ENCODE peak calls at places on chromosomes 5 and 9, in five cellular contexts. Z, G, E, U and V are unnamed samples.

GRCh38 chr5:58094031-58094430 is 365.9 kb downstream of the PLK2 start:
- DNase-seq in Z (peak), G (no peak), E (no peak), U (no peak), V (peak)

GRCh38 chr5:143086851-143087637 is 316.4 kb downstream of the NR3C1 start:
- DNase-seq in Z (peak), G (no peak), E (no peak), U (no peak), V (peak)

GRCh38 chr5:19928556-19929421 is 59.2 kb downstream of the CDH18 start:
- DNase-seq in Z (peak), G (no peak), E (no peak), U (no peak), V (peak)

GRCh38 chr5:122471752-122472061 is 159.7 kb downstream of the SNCAIP start:
- DNase-seq in Z (no peak), G (no peak), E (no peak), U (no peak), V (no peak)

GRCh38 chr5:137498301-137498735 is 808 bp downstream of the SPOCK1 start:
- DNase-seq in Z (peak), G (no peak), E (no peak), U (no peak), V (no peak)

GRCh38 chr5:107542831-107543231 is 127.9 kb downstream of the EFNA5 start:
- DNase-seq in Z (peak), G (no peak), E (no peak), U (no peak), V (peak)

GRCh38 chr5:101678494-101679193 is 617.4 kb downstream of the SLCO4C1 start:
- DNase-seq in Z (peak), G (no peak), E (no peak), U (peak), V (peak)

GRCh38 chr9:126482361-126483044 is 131.2 kb upstream of the LMX1B start:
- DNase-seq in Z (peak), G (no peak), E (peak), U (peak), V (no peak)

GRCh38 chr9:75914936-75915335 is 24.5 kb downstream of the PCSK5 start:
- DNase-seq in Z (no peak), G (no peak), E (no peak), U (no peak), V (peak)

GRCh38 chr5:38466444-38467189 is 89.8 kb downstream of the LIFR start:
- DNase-seq in Z (no peak), G (no peak), E (peak), U (peak), V (peak)

GRCh38 chr9:135522931-135523330 is 1.7 kb downstream of the LCN1 start:
- DNase-seq in Z (no peak), G (no peak), E (no peak), U (no peak), V (no peak)

GRCh38 chr5:55600536-55601208 is 65.9 kb upstream of the PLPP1 start:
- DNase-seq in Z (peak), G (no peak), E (no peak), U (no peak), V (no peak)

GRCh38 chr5:1777281-1778137 is 22.1 kb downstream of the MRPL36 start:
- DNase-seq in Z (no peak), G (peak), E (no peak), U (no peak), V (no peak)

GRCh38 chr5:142059304-142059940 is 46.6 kb upstream of the GNPDA1 start:
- DNase-seq in Z (peak), G (no peak), E (no peak), U (no peak), V (no peak)

GRCh38 chr9:95096381-95096780 is 221.1 kb downstream of the FANCC start:
- DNase-seq in Z (no peak), G (no peak), E (no peak), U (no peak), V (no peak)

GRCh38 chr9:95157491-95158151 is 159.9 kb downstream of the FANCC start:
- DNase-seq in Z (peak), G (no peak), E (no peak), U (no peak), V (peak)

GRCh38 chr5:107257885-107258520 is 412.7 kb downstream of the EFNA5 start:
- DNase-seq in Z (no peak), G (no peak), E (no peak), U (no peak), V (peak)

GRCh38 chr5:69335341-69335975 is 2.9 kb upstream of the CCDC125 start:
- DNase-seq in Z (no peak), G (no peak), E (no peak), U (no peak), V (no peak)

GRCh38 chr9:133575673-133576590 is 33.3 kb downstream of the FAM163B start:
- DNase-seq in Z (no peak), G (no peak), E (no peak), U (no peak), V (no peak)

GRCh38 chr5:35443803-35444595 is 173.7 kb upstream of the SPEF2 start:
- DNase-seq in Z (no peak), G (no peak), E (no peak), U (no peak), V (no peak)